ENCODE peak calls at places on chromosomes 6 and 20, in four cellular contexts. W, U, G and V are unnamed samples.

GRCh38 chr6:75147512-75147911 is 58.3 kb downstream of the COL12A1 start:
- DNase-seq in W (no peak), U (no peak), G (no peak), V (no peak)

GRCh38 chr20:47741669-47742345 is 43.5 kb downstream of the SULF2 start:
- DNase-seq in W (no peak), U (no peak), G (no peak), V (no peak)

GRCh38 chr6:112842338-112842700 is 495.2 kb downstream of the RFPL4B start:
- DNase-seq in W (no peak), U (no peak), G (no peak), V (no peak)

GRCh38 chr20:41078329-41078728 is 49.7 kb downstream of the TOP1 start:
- DNase-seq in W (no peak), U (peak), G (no peak), V (peak)

GRCh38 chr20:45322952-45323383 is 14.9 kb upstream of the MATN4 start:
- DNase-seq in W (peak), U (peak), G (no peak), V (peak)

GRCh38 chr6:93403390-93403789 is 16.0 kb downstream of the EPHA7 start:
- DNase-seq in W (no peak), U (no peak), G (no peak), V (no peak)

GRCh38 chr6:92495246-92495645 is 924.1 kb downstream of the EPHA7 start:
- DNase-seq in W (no peak), U (no peak), G (no peak), V (no peak)

GRCh38 chr20:57399587-57400261 is 8.5 kb downstream of the RBM38 start:
- DNase-seq in W (peak), U (peak), G (no peak), V (peak)

GRCh38 chr6:130840050-130840449 is 12.8 kb downstream of the SMLR1 start:
- DNase-seq in W (no peak), U (no peak), G (no peak), V (no peak)

GRCh38 chr20:6185268-6185667 is 62.4 kb upstream of the FERMT1 start:
- DNase-seq in W (no peak), U (no peak), G (no peak), V (no peak)

GRCh38 chr20:7848351-7848750 is 91.9 kb downstream of the HAO1 start:
- DNase-seq in W (no peak), U (no peak), G (no peak), V (no peak)

GRCh38 chr6:78947529-78947928 is 80.2 kb downstream of the IRAK1BP1 start:
- DNase-seq in W (no peak), U (peak), G (no peak), V (peak)

GRCh38 chr20:57000441-57000968 is 265.9 kb downstream of the BMP7 start:
- DNase-seq in W (no peak), U (no peak), G (no peak), V (no peak)

GRCh38 chr6:75748743-75749538 is at the start of gene MYO6:
- DNase-seq in W (peak), U (peak), G (peak), V (peak)

GRCh38 chr6:121449331-121449730 is 13.9 kb downstream of the GJA1 start:
- DNase-seq in W (no peak), U (no peak), G (no peak), V (no peak)

GRCh38 chr6:169964440-169965212 is 213.2 kb downstream of the ERMARD start:
- DNase-seq in W (no peak), U (no peak), G (no peak), V (peak)

GRCh38 chr6:118083711-118084110 is 176.6 kb downstream of the SLC35F1 start:
- DNase-seq in W (no peak), U (no peak), G (no peak), V (no peak)

GRCh38 chr6:26033942-26034354 is 53.3 kb upstream of the HFE start:
- DNase-seq in W (no peak), U (no peak), G (no peak), V (no peak)

GRCh38 chr6:841569-841968 is 148.6 kb upstream of the EXOC2 start:
- DNase-seq in W (no peak), U (no peak), G (no peak), V (no peak)

GRCh38 chr6:105346052-105346451 is 56.8 kb downstream of the PREP start:
- DNase-seq in W (no peak), U (peak), G (no peak), V (peak)

GRCh38 chr6:157225575-157225995 is 97.7 kb downstream of the TMEM242 start:
- DNase-seq in W (no peak), U (no peak), G (no peak), V (no peak)

GRCh38 chr20:59783020-59784010 is 150.1 kb downstream of the SYCP2 start:
- DNase-seq in W (peak), U (peak), G (no peak), V (peak)

GRCh38 chr6:168496139-168496840 is 55.3 kb downstream of the SMOC2 start:
- DNase-seq in W (no peak), U (no peak), G (no peak), V (no peak)

GRCh38 chr6:166621114-166621540 is 5.9 kb downstream of the RPS6KA2 start:
- DNase-seq in W (no peak), U (no peak), G (no peak), V (no peak)

GRCh38 chr20:4710106-4710475 is 11.6 kb upstream of the PRND start:
- DNase-seq in W (no peak), U (no peak), G (no peak), V (no peak)

GRCh38 chr6:10837009-10837691 is 1.2 kb downstream of the MAK start:
- DNase-seq in W (peak), U (peak), G (no peak), V (peak)

GRCh38 chr6:89311853-89312531 is 3.1 kb downstream of the GABRR2 start:
- DNase-seq in W (peak), U (peak), G (no peak), V (peak)

GRCh38 chr6:42199106-42199981 is 4.6 kb upstream of the GUCA1B start:
- DNase-seq in W (no peak), U (peak), G (no peak), V (peak)

GRCh38 chr6:150915868-150916267 is 50.4 kb downstream of the MTHFD1L start:
- DNase-seq in W (no peak), U (no peak), G (no peak), V (no peak)

GRCh38 chr20:34791289-34792020 is 34.0 kb downstream of the NCOA6 start:
- DNase-seq in W (no peak), U (peak), G (no peak), V (peak)

GRCh38 chr6:904994-905393 is 212.1 kb upstream of the EXOC2 start:
- DNase-seq in W (no peak), U (no peak), G (no peak), V (no peak)

GRCh38 chr20:46563848-46564197 is 13.4 kb upstream of the OCSTAMP start:
- DNase-seq in W (no peak), U (no peak), G (no peak), V (no peak)